ENCODE peak calls at places on chromosomes 1 and 21, in nine cellular contexts. G is prostate gland, L is Peyer's patch, I is body of pancreas, W is HCT116, N is suprapubic skin, B is DND-41, J is stomach, X is astrocyte. U is an unnamed sample.
A peak's percentile ranks its signal among the peaks of the same experiment; 100 is the strongest.

GRCh38 chr1:67888707-67889106 is 55.4 kb upstream of the GNG12 start:
- DNase-seq in G (no peak), L (no peak), I (no peak), W (no peak), N (no peak), B (no peak), J (no peak), X (peak; percentile 92), U (no peak)

GRCh38 chr1:85938829-85939228 is 217.7 kb downstream of the COL24A1 start:
- DNase-seq in G (no peak), L (no peak), I (no peak), W (no peak), N (no peak), B (no peak), J (no peak), X (no peak), U (no peak)

GRCh38 chr21:39149008-39149407 is 34.2 kb downstream of the PSMG1 start:
- DNase-seq in G (no peak), L (no peak), I (no peak), W (no peak), N (no peak), B (no peak), J (no peak), X (no peak), U (no peak)

GRCh38 chr1:215568287-215568692 is 1.2 kb downstream of the KCTD3 start:
- DNase-seq in G (peak; percentile 53), L (no peak), I (no peak), W (no peak), N (no peak), B (no peak), J (no peak), X (peak; percentile 40), U (no peak)

GRCh38 chr1:226201029-226201593 is 14.6 kb upstream of the ACBD3 start:
- DNase-seq in G (no peak), L (no peak), I (no peak), W (peak; percentile 13), N (no peak), B (no peak), J (no peak), X (no peak), U (no peak)

GRCh38 chr1:13764533-13764932 is 64.5 kb downstream of the PRDM2 start:
- DNase-seq in G (no peak), L (no peak), I (no peak), W (no peak), N (no peak), B (no peak), J (no peak), X (peak; percentile 54), U (no peak)

GRCh38 chr1:35488346-35488745 is 68.9 kb downstream of the KIAA0319L start:
- DNase-seq in G (no peak), L (no peak), I (no peak), W (no peak), N (no peak), B (no peak), J (no peak), X (no peak), U (no peak)

GRCh38 chr1:216793303-216793702 is 70.1 kb upstream of the ESRRG start:
- DNase-seq in G (no peak), L (no peak), I (no peak), W (no peak), N (no peak), B (no peak), J (no peak), X (no peak), U (no peak)

GRCh38 chr1:66598670-66599069 is 64.7 kb downstream of the SGIP1 start:
- DNase-seq in G (no peak), L (no peak), I (no peak), W (no peak), N (no peak), B (no peak), J (no peak), X (peak; percentile 80), U (no peak)

GRCh38 chr1:171334024-171334423 is 20.0 kb downstream of the FMO4 start:
- DNase-seq in G (no peak), L (no peak), I (no peak), W (no peak), N (no peak), B (no peak), J (no peak), X (no peak), U (no peak)

GRCh38 chr1:151710187-151710586 is 6.4 kb downstream of the CELF3 start:
- DNase-seq in G (no peak), L (no peak), I (peak; percentile 50), W (no peak), N (no peak), B (peak; percentile 20), J (no peak), X (peak; percentile 48), U (no peak)

GRCh38 chr1:40034869-40035268 is 5.7 kb upstream of the CAP1 start:
- DNase-seq in G (no peak), L (no peak), I (no peak), W (no peak), N (no peak), B (peak; percentile 44), J (no peak), X (no peak), U (no peak)
- H3K4me3 ChIP-seq in G (no peak overlapping the region), L (no peak overlapping the region), I (no peak overlapping the region), W (no peak overlapping the region), N (no peak overlapping the region), B (no peak overlapping the region), J (no peak overlapping the region), X (no peak overlapping the region), U (no peak overlapping the region)

DNA sequence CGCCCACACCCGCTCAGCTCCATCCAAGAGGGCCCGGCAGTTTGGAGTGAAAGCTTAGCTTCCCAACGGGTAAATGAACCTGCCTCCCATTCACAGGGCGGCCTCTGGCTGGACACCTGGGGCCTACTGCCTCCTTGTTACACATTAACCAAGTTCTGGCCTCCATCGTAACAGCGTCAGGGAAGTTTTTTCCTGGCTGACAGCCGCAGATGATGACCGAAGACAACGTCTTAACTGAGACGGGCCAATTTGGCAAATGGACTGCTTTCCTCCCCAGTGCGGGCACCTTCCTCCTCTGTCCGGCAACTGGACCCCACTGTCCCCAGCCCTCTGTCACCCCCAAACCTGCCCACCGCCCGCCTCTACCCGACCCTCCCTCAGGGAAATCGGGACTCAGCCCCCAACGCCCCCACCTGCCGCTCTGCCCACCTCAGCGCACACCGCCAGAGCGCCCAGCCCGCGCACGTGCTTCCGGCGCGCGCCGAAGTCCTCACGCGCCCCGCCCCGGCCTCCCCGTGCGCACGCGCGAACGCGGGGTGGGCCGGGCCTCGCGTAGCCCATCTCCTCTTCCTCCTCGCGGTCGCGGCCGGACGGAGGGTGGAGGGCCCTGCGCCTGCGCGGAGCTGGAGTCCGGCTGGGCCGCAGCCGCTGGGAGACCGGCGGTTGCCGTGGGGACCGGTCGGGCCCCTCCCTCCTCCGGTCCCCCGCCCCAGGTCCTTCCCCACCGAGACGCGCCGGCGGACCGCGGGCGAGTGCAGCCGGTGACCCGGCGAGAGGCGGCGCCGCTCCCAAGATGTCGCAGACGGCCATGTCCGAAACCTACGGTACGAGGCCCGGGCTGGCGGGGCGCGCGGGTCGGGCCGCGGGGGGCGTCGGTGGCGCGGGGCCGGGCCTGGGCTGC is at the start of gene RAB4A:
- DNase-seq in G (peak; percentile 81), L (peak; percentile 72), I (peak; percentile 92), W (peak; percentile 65), N (peak; percentile 87), B (peak; percentile 73), J (peak; percentile 91), X (peak; percentile 64), U (peak; percentile 98)
- H3K27ac ChIP-seq in G (peak within 1 kb of the TSS; percentile 90), L (peak within 1 kb of the TSS; percentile 95), I (peak within 1 kb of the TSS; percentile 94), W (peak within 1 kb of the TSS; percentile 48), N (peak within 1 kb of the TSS; percentile 88), B (peak within 1 kb of the TSS; percentile 69), J (peak within 1 kb of the TSS; percentile 88), X (peak within 1 kb of the TSS; percentile 36), U (peak within 1 kb of the TSS; percentile 70)

GRCh38 chr1:77146270-77146669 is 73.0 kb downstream of the PIGK start:
- DNase-seq in G (no peak), L (no peak), I (no peak), W (no peak), N (no peak), B (no peak), J (no peak), X (no peak), U (no peak)

GRCh38 chr1:77139389-77139788 is 79.8 kb downstream of the PIGK start:
- DNase-seq in G (no peak), L (no peak), I (no peak), W (no peak), N (no peak), B (no peak), J (no peak), X (no peak), U (no peak)

DNA sequence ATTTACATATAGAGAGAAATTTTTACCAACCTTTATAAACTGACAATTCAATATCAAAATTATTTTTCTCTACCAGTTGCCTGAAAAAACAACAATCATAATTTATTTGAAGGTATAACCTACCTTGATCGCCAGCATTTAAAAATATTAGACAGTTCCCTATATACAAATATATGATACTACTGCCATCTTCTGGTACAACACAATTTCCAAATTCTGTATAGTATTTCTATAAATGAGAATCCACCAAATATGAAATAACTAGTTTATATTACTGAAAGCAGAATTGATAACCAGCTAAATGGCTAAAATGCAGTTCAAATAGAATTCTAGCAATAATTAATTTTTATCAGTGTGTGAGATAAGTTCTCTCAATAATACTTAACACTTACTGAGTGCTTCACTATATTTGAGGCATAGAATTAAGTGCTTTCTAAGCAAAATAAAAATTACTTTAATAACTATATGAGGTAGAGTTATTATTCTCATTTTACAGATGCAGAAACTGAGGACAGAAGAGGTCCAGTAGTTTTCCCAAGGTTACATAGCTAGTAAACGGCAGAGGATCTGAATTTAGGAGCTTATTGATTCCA is 75.6 kb downstream of the PIGK start:
- DNase-seq in G (no peak), L (no peak), I (no peak), W (no peak), N (no peak), B (no peak), J (no peak), X (no peak), U (no peak)
- TF ChIP-seq CTCF in G (no peak), L (peak; percentile 38), I (peak; percentile 30), W (peak; percentile 61), N (no peak), B (peak; percentile 57), J (no peak), X (peak; percentile 13), U (no peak)

GRCh38 chr21:34367320-34367935 is 3.6 kb downstream of the KCNE2 start:
- DNase-seq in G (peak; percentile 64), L (peak; percentile 31), I (peak; percentile 67), W (peak; percentile 54), N (no peak), B (peak; percentile 57), J (peak; percentile 75), X (peak; percentile 46), U (no peak)
- H3K4me3 ChIP-seq in G (no peak overlapping the region), L (no peak overlapping the region), I (no peak overlapping the region), W (no peak overlapping the region), N (no peak overlapping the region), B (no peak overlapping the region), J (peak overlapping the region; percentile 12), X (no peak overlapping the region), U (no peak overlapping the region)

DNA sequence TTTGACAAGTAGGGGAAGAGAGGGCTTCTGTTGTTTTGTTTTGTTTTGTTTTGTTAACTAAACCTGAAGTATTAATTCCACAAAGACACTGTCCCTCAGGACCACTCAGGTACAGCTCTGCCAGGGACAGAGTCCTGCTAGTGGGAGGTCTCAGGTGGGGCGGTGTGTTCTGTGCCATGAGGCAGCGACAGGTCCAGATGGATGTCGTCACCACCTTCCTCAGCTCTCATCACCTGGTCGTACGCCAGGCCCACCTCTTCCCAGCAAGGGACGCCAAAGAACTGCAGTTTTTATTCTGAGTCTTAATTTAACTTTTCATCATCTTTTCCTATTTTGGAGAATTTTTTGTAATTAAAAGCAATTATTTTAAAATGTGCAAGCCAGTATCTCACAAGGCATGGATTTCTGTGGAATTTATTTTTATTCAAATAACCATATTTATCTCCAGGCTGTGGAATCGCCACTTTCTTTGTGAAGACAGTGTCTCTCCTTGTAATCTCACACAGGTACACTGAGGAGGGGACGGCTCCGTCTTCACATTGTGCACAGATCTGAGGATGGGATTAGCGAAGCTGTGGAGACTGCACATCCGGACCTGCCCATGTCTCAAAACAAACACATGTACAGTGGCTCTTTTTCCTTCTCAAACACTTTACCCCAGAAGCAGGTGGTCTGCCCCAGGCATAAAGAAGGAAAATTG is 62.5 kb downstream of the POFUT2 start:
- DNase-seq in G (no peak), L (no peak), I (no peak), W (no peak), N (no peak), B (no peak), J (no peak), X (no peak), U (no peak)
- H3K27ac ChIP-seq in G (peak overlapping the region; percentile 39), L (no peak overlapping the region), I (no peak overlapping the region), W (no peak overlapping the region), N (no peak overlapping the region), B (no peak overlapping the region), J (peak overlapping the region; percentile 5), X (no peak overlapping the region), U (no peak overlapping the region)

U was measured in left lung.